ENCODE peak calls at places on chromosomes 5 and 9, in nine cellular contexts. One of them, this sample, is unnamed.

GRCh38 chr5:8864053-8864452 is 681.8 kb downstream of the SEMA5A start:
- DNase-seq in mucosa of descending colon: peak
- DNase-seq in MCF 10A: peak
- DNase-seq in A549: no peak
- DNase-seq in endothelial cell: peak
- DNase-seq in astrocyte: no peak
- DNase-seq in fibroblast of the aortic adventitia: peak
- DNase-seq in neural crest cell: no peak
- DNase-seq in right lobe of liver: no peak
- DNase-seq in this sample: peak

GRCh38 chr5:133664422-133664821 is 52.1 kb upstream of the FSTL4 start:
- DNase-seq in mucosa of descending colon: no peak
- DNase-seq in MCF 10A: peak
- DNase-seq in A549: peak
- DNase-seq in endothelial cell: no peak
- DNase-seq in astrocyte: peak
- DNase-seq in fibroblast of the aortic adventitia: no peak
- DNase-seq in neural crest cell: no peak
- DNase-seq in right lobe of liver: no peak
- DNase-seq in this sample: no peak

GRCh38 chr5:83312672-83313071 is 158.9 kb upstream of the VCAN start:
- DNase-seq in mucosa of descending colon: peak
- DNase-seq in MCF 10A: no peak
- DNase-seq in A549: no peak
- DNase-seq in endothelial cell: no peak
- DNase-seq in astrocyte: no peak
- DNase-seq in fibroblast of the aortic adventitia: no peak
- DNase-seq in neural crest cell: no peak
- DNase-seq in right lobe of liver: no peak
- DNase-seq in this sample: peak

GRCh38 chr9:38626006-38626405 is 5.6 kb upstream of the ANKRD18A start:
- DNase-seq in mucosa of descending colon: no peak
- DNase-seq in MCF 10A: no peak
- DNase-seq in A549: no peak
- DNase-seq in endothelial cell: no peak
- DNase-seq in astrocyte: no peak
- DNase-seq in fibroblast of the aortic adventitia: no peak
- DNase-seq in neural crest cell: no peak
- DNase-seq in right lobe of liver: no peak
- DNase-seq in this sample: no peak

GRCh38 chr5:23704176-23704855 is 196.9 kb downstream of the PRDM9 start:
- DNase-seq in mucosa of descending colon: no peak
- DNase-seq in MCF 10A: peak
- DNase-seq in A549: no peak
- DNase-seq in endothelial cell: no peak
- DNase-seq in astrocyte: no peak
- DNase-seq in fibroblast of the aortic adventitia: no peak
- DNase-seq in neural crest cell: no peak
- DNase-seq in right lobe of liver: no peak
- DNase-seq in this sample: no peak

GRCh38 chr5:100904259-100904822 is 1.3 kb upstream of the ST8SIA4 start:
- DNase-seq in mucosa of descending colon: peak
- DNase-seq in MCF 10A: no peak
- DNase-seq in A549: no peak
- DNase-seq in endothelial cell: peak
- DNase-seq in astrocyte: no peak
- DNase-seq in fibroblast of the aortic adventitia: no peak
- DNase-seq in neural crest cell: no peak
- DNase-seq in right lobe of liver: no peak
- DNase-seq in this sample: peak

GRCh38 chr9:71955300-71955915 is 44.0 kb downstream of the C9orf85 start:
- DNase-seq in mucosa of descending colon: no peak
- DNase-seq in MCF 10A: no peak
- DNase-seq in A549: no peak
- DNase-seq in endothelial cell: no peak
- DNase-seq in astrocyte: no peak
- DNase-seq in fibroblast of the aortic adventitia: no peak
- DNase-seq in neural crest cell: no peak
- DNase-seq in right lobe of liver: no peak
- DNase-seq in this sample: peak

GRCh38 chr5:76801159-76801802 is 17.5 kb upstream of the F2RL1 start:
- DNase-seq in mucosa of descending colon: no peak
- DNase-seq in MCF 10A: peak
- DNase-seq in A549: no peak
- DNase-seq in endothelial cell: no peak
- DNase-seq in astrocyte: peak
- DNase-seq in fibroblast of the aortic adventitia: peak
- DNase-seq in neural crest cell: no peak
- DNase-seq in right lobe of liver: no peak
- DNase-seq in this sample: no peak

GRCh38 chr5:5572983-5573797 is 150.7 kb downstream of the ICE1 start:
- DNase-seq in mucosa of descending colon: no peak
- DNase-seq in MCF 10A: no peak
- DNase-seq in A549: no peak
- DNase-seq in endothelial cell: no peak
- DNase-seq in astrocyte: no peak
- DNase-seq in fibroblast of the aortic adventitia: no peak
- DNase-seq in neural crest cell: no peak
- DNase-seq in right lobe of liver: no peak
- DNase-seq in this sample: no peak

GRCh38 chr5:40317023-40317422 is 362.7 kb upstream of the PTGER4 start:
- DNase-seq in mucosa of descending colon: no peak
- DNase-seq in MCF 10A: no peak
- DNase-seq in A549: no peak
- DNase-seq in endothelial cell: no peak
- DNase-seq in astrocyte: no peak
- DNase-seq in fibroblast of the aortic adventitia: no peak
- DNase-seq in neural crest cell: no peak
- DNase-seq in right lobe of liver: no peak
- DNase-seq in this sample: no peak

GRCh38 chr5:157612071-157612476 is 36.5 kb upstream of the ADAM19 start:
- DNase-seq in mucosa of descending colon: no peak
- DNase-seq in MCF 10A: peak
- DNase-seq in A549: no peak
- DNase-seq in endothelial cell: no peak
- DNase-seq in astrocyte: peak
- DNase-seq in fibroblast of the aortic adventitia: no peak
- DNase-seq in neural crest cell: no peak
- DNase-seq in right lobe of liver: no peak
- DNase-seq in this sample: no peak

GRCh38 chr5:3201121-3201520 is 394.5 kb upstream of the IRX1 start:
- DNase-seq in mucosa of descending colon: no peak
- DNase-seq in MCF 10A: no peak
- DNase-seq in A549: no peak
- DNase-seq in endothelial cell: no peak
- DNase-seq in astrocyte: no peak
- DNase-seq in fibroblast of the aortic adventitia: no peak
- DNase-seq in neural crest cell: no peak
- DNase-seq in right lobe of liver: no peak
- DNase-seq in this sample: no peak

GRCh38 chr9:14304242-14304641 is 9.7 kb downstream of the NFIB start:
- DNase-seq in mucosa of descending colon: no peak
- DNase-seq in MCF 10A: no peak
- DNase-seq in A549: no peak
- DNase-seq in endothelial cell: no peak
- DNase-seq in astrocyte: no peak
- DNase-seq in fibroblast of the aortic adventitia: no peak
- DNase-seq in neural crest cell: no peak
- DNase-seq in right lobe of liver: no peak
- DNase-seq in this sample: no peak

DNA sequence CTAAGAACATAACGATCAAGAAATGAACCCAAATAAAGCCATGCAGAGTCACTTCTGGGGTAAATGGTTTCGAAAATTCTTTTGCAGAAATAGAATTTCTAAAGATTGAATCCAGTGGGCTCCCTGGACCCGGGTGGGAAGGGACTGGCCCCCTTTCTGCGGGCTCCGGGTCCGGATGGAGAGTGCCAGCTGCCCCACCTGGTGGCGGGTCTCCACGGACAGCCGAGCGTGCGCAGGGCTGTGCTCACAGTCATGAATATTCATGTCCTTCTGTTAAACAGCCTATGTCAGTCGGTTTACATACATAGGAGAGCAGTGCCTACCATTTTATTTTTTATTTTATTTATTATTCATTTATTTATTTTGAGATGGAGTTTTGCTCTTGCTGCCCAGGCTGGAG is 4.7 kb upstream of the PPP1R26 start:
- DNase-seq in mucosa of descending colon: peak
- DNase-seq in MCF 10A: no peak
- DNase-seq in A549: peak
- DNase-seq in endothelial cell: peak
- DNase-seq in astrocyte: no peak
- DNase-seq in fibroblast of the aortic adventitia: no peak
- DNase-seq in neural crest cell: peak
- DNase-seq in right lobe of liver: no peak
- DNase-seq in this sample: peak
- TF ChIP-seq CTCF in mucosa of descending colon: no peak
- TF ChIP-seq CTCF in MCF 10A: peak
- TF ChIP-seq CTCF in A549: peak
- TF ChIP-seq CTCF in endothelial cell: peak
- TF ChIP-seq CTCF in astrocyte: peak
- TF ChIP-seq CTCF in fibroblast of the aortic adventitia: peak
- TF ChIP-seq CTCF in neural crest cell: peak
- TF ChIP-seq CTCF in right lobe of liver: no peak
- TF ChIP-seq CTCF in this sample: peak

GRCh38 chr5:42745856-42746255 is 10.8 kb upstream of the CCDC152 start:
- DNase-seq in mucosa of descending colon: no peak
- DNase-seq in MCF 10A: no peak
- DNase-seq in A549: no peak
- DNase-seq in endothelial cell: no peak
- DNase-seq in astrocyte: no peak
- DNase-seq in fibroblast of the aortic adventitia: no peak
- DNase-seq in neural crest cell: no peak
- DNase-seq in right lobe of liver: no peak
- DNase-seq in this sample: no peak

GRCh38 chr5:42750507-42750906 is 6.1 kb upstream of the CCDC152 start:
- DNase-seq in mucosa of descending colon: no peak
- DNase-seq in MCF 10A: no peak
- DNase-seq in A549: no peak
- DNase-seq in endothelial cell: no peak
- DNase-seq in astrocyte: no peak
- DNase-seq in fibroblast of the aortic adventitia: no peak
- DNase-seq in neural crest cell: no peak
- DNase-seq in right lobe of liver: no peak
- DNase-seq in this sample: no peak

GRCh38 chr5:42749020-42749419 is 7.6 kb upstream of the CCDC152 start:
- DNase-seq in mucosa of descending colon: no peak
- DNase-seq in MCF 10A: peak
- DNase-seq in A549: no peak
- DNase-seq in endothelial cell: no peak
- DNase-seq in astrocyte: no peak
- DNase-seq in fibroblast of the aortic adventitia: no peak
- DNase-seq in neural crest cell: no peak
- DNase-seq in right lobe of liver: no peak
- DNase-seq in this sample: no peak

GRCh38 chr5:42740920-42741319 is 15.7 kb upstream of the CCDC152 start:
- DNase-seq in mucosa of descending colon: no peak
- DNase-seq in MCF 10A: no peak
- DNase-seq in A549: no peak
- DNase-seq in endothelial cell: no peak
- DNase-seq in astrocyte: no peak
- DNase-seq in fibroblast of the aortic adventitia: no peak
- DNase-seq in neural crest cell: no peak
- DNase-seq in right lobe of liver: no peak
- DNase-seq in this sample: no peak

DNA sequence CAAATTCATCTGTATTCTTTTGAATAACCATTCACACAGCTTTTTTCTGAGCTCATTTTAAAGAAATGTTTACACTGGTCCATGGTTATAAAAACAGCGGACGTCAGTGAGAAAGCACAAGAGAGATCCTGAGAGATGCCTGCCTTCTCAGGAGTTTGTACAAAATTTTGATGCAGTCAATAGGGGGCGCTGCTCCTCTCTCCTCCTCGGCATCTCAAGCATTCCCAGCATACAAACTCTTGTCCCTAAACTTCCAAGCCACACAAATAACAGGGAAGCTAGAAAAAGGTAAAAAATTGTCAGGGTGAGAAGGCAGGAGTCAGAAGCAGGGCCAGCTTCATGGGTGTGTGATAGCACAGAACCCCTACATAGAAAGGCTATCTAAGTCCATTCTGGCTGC is 11.2 kb upstream of the CCDC152 start:
- DNase-seq in mucosa of descending colon: peak
- DNase-seq in MCF 10A: peak
- DNase-seq in A549: no peak
- DNase-seq in endothelial cell: peak
- DNase-seq in astrocyte: no peak
- DNase-seq in fibroblast of the aortic adventitia: peak
- DNase-seq in neural crest cell: peak
- DNase-seq in right lobe of liver: no peak
- DNase-seq in this sample: peak
- TF ChIP-seq CTCF in mucosa of descending colon: no peak
- TF ChIP-seq CTCF in MCF 10A: peak
- TF ChIP-seq CTCF in A549: peak
- TF ChIP-seq CTCF in endothelial cell: peak
- TF ChIP-seq CTCF in astrocyte: peak
- TF ChIP-seq CTCF in fibroblast of the aortic adventitia: peak
- TF ChIP-seq CTCF in neural crest cell: peak
- TF ChIP-seq CTCF in right lobe of liver: peak
- TF ChIP-seq CTCF in this sample: peak

DNA sequence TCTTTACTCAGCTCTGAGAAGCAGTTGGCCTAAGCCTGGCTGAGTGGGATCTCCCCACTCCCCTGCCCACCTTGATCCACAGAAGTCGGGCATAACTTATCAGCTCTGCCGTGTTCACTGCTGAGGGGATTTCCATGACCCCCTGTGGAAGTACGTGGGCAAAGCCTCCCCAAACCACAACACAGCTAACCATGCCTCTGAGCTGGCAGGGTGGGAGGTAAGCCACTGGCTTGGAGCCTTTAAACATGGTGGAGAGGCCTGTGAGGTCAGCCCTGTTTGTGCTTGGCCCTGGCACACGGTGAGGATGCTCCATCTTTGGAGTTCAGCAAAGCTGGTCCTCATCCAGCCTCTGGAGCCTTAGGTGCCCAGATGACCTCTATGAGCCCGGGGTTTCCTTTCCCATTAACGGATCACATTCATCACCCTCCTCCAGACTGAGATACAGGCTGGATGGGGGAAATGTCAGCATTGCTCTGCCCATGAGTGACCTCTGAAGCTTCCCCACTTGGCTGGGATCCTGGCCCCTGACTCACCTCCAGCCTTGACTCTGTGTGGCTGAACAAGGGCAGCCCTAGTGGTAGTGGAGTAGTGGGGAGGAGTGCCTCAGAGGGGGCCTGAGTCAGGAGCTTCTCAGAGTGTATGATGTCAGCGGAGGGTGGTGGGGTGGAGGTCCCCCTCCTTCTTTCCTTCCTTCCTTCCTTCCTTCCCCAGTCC is 6.2 kb downstream of the PDLIM4 start:
- DNase-seq in mucosa of descending colon: peak
- DNase-seq in MCF 10A: peak
- DNase-seq in A549: peak
- DNase-seq in endothelial cell: no peak
- DNase-seq in astrocyte: peak
- DNase-seq in fibroblast of the aortic adventitia: peak
- DNase-seq in neural crest cell: no peak
- DNase-seq in right lobe of liver: peak
- DNase-seq in this sample: no peak
- TF ChIP-seq CTCF in mucosa of descending colon: no peak
- TF ChIP-seq CTCF in MCF 10A: no peak
- TF ChIP-seq CTCF in A549: no peak
- TF ChIP-seq CTCF in endothelial cell: no peak
- TF ChIP-seq CTCF in astrocyte: peak
- TF ChIP-seq CTCF in fibroblast of the aortic adventitia: peak
- TF ChIP-seq CTCF in neural crest cell: no peak
- TF ChIP-seq CTCF in right lobe of liver: no peak
- TF ChIP-seq CTCF in this sample: no peak

GRCh38 chr9:120875954-120876841 is 790 bp downstream of the PHF19 start:
- DNase-seq in mucosa of descending colon: peak
- DNase-seq in MCF 10A: peak
- DNase-seq in A549: peak
- DNase-seq in endothelial cell: peak
- DNase-seq in astrocyte: peak
- DNase-seq in fibroblast of the aortic adventitia: peak
- DNase-seq in neural crest cell: peak
- DNase-seq in right lobe of liver: peak
- DNase-seq in this sample: peak
- TF ChIP-seq CTCF in mucosa of descending colon: no peak
- TF ChIP-seq CTCF in MCF 10A: no peak
- TF ChIP-seq CTCF in A549: no peak
- TF ChIP-seq CTCF in endothelial cell: no peak
- TF ChIP-seq CTCF in astrocyte: no peak
- TF ChIP-seq CTCF in fibroblast of the aortic adventitia: no peak
- TF ChIP-seq CTCF in neural crest cell: no peak
- TF ChIP-seq CTCF in right lobe of liver: no peak
- TF ChIP-seq CTCF in this sample: no peak

This sample was measured in NB4.